ENCODE peak calls at places on chromosomes 2 and 18, in six cellular contexts. B, R, C, K, Q and T are unnamed samples. For H3K4me1, the result is how much of the 10 kb centered on the place peaks cover.

GRCh38 chr2:239714116-239714515 is 311.0 kb downstream of the NDUFA10 start:
- DNase-seq in B (no peak), R (peak), C (no peak), K (peak), Q (no peak), T (no peak)

GRCh38 chr2:186984481-186984880 is 135.5 kb upstream of the ZSWIM2 start:
- DNase-seq in B (no peak), R (no peak), C (no peak), K (no peak), Q (no peak), T (no peak)

GRCh38 chr2:105521616-105522015 is 122.8 kb upstream of the FHL2 start:
- DNase-seq in B (peak), R (no peak), C (no peak), K (no peak), Q (no peak), T (no peak)

GRCh38 chr18:64710105-64710861 is 561.4 kb upstream of the LINC00305 start:
- DNase-seq in B (no peak), R (no peak), C (no peak), K (no peak), Q (no peak), T (no peak)

GRCh38 chr2:148926291-148926961 is 51.4 kb downstream of the KIF5C start:
- DNase-seq in B (no peak), R (no peak), C (peak), K (peak), Q (peak), T (peak)

GRCh38 chr2:152647417-152648010 is 69.7 kb downstream of the PRPF40A start:
- DNase-seq in B (no peak), R (peak), C (no peak), K (peak), Q (no peak), T (peak)

GRCh38 chr2:151655663-151656398 is 78.4 kb downstream of the NEB start:
- DNase-seq in B (no peak), R (no peak), C (no peak), K (no peak), Q (no peak), T (no peak)

GRCh38 chr18:44627245-44627644 is 53.4 kb upstream of the SETBP1 start:
- DNase-seq in B (no peak), R (no peak), C (no peak), K (no peak), Q (no peak), T (no peak)

GRCh38 chr18:9025104-9025838 is 77.2 kb upstream of the NDUFV2 start:
- DNase-seq in B (no peak), R (no peak), C (no peak), K (no peak), Q (no peak), T (no peak)

GRCh38 chr18:44123743-44124142 is 556.9 kb upstream of the SETBP1 start:
- DNase-seq in B (no peak), R (no peak), C (no peak), K (no peak), Q (no peak), T (no peak)

GRCh38 chr2:23684540-23685176 is 242.3 kb downstream of the ATAD2B start:
- DNase-seq in B (no peak), R (no peak), C (no peak), K (no peak), Q (no peak), T (peak)

GRCh38 chr18:50950626-50951025 is 17.2 kb upstream of the ELAC1 start:
- DNase-seq in B (no peak), R (no peak), C (no peak), K (no peak), Q (no peak), T (no peak)

GRCh38 chr2:9243357-9243756 is 36.7 kb downstream of the ASAP2 start:
- DNase-seq in B (no peak), R (no peak), C (no peak), K (no peak), Q (no peak), T (no peak)

GRCh38 chr18:61889541-61889940 is 3.3 kb downstream of the RNF152 start:
- DNase-seq in B (no peak), R (no peak), C (no peak), K (no peak), Q (no peak), T (no peak)

GRCh38 chr2:28753043-28753683 is 1.5 kb downstream of the PPP1CB start:
- DNase-seq in B (no peak), R (peak), C (no peak), K (peak), Q (peak), T (peak)

GRCh38 chr18:62814114-62814759 is 98.9 kb downstream of the PHLPP1 start:
- DNase-seq in B (no peak), R (no peak), C (no peak), K (no peak), Q (no peak), T (no peak)

GRCh38 chr2:61889212-61889956 is 928 bp upstream of the CCT4 start:
- DNase-seq in B (no peak), R (no peak), C (no peak), K (no peak), Q (no peak), T (no peak)

GRCh38 chr2:219570924-219571310 is 422 bp downstream of the OBSL1 start:
- DNase-seq in B (no peak), R (no peak), C (no peak), K (peak), Q (no peak), T (peak)

GRCh38 chr2:106038598-106039375 is 155.3 kb downstream of the UXS1 start:
- DNase-seq in B (no peak), R (no peak), C (no peak), K (no peak), Q (no peak), T (no peak)

GRCh38 chr18:10822457-10822856 is 296.6 kb downstream of the NAPG start:
- DNase-seq in B (no peak), R (no peak), C (no peak), K (no peak), Q (no peak), T (no peak)

GRCh38 chr18:25279133-25279532 is 72.8 kb downstream of the ZNF521 start:
- DNase-seq in B (no peak), R (no peak), C (no peak), K (no peak), Q (no peak), T (no peak)

GRCh38 chr2:121386707-121387106 is 101.7 kb upstream of the TFCP2L1 start:
- DNase-seq in B (no peak), R (no peak), C (no peak), K (no peak), Q (no peak), T (no peak)

GRCh38 chr2:143720093-143720664 is 591.0 kb downstream of the ARHGAP15 start:
- DNase-seq in B (no peak), R (no peak), C (no peak), K (no peak), Q (no peak), T (no peak)

GRCh38 chr2:108612153-108612513 is 77.9 kb downstream of the LIMS1 start:
- DNase-seq in B (no peak), R (no peak), C (no peak), K (no peak), Q (no peak), T (no peak)

GRCh38 chr18:75496151-75496550 is 68.6 kb upstream of the SMIM21 start:
- DNase-seq in B (no peak), R (no peak), C (no peak), K (no peak), Q (no peak), T (no peak)

GRCh38 chr2:1493361-1494126 is 80.3 kb downstream of the TPO start:
- DNase-seq in B (no peak), R (no peak), C (no peak), K (peak), Q (no peak), T (no peak)

GRCh38 chr2:45134726-45135125 is 125.5 kb upstream of the SIX2 start:
- DNase-seq in B (no peak), R (no peak), C (no peak), K (no peak), Q (peak), T (no peak)

GRCh38 chr18:74613390-74613789 is 15.7 kb downstream of the ZNF407 start:
- DNase-seq in B (no peak), R (no peak), C (no peak), K (no peak), Q (peak), T (no peak)

GRCh38 chr2:232636788-232637420 is 3.5 kb downstream of the EFHD1 start:
- DNase-seq in B (no peak), R (no peak), C (no peak), K (no peak), Q (no peak), T (no peak)
- H3K27ac ChIP-seq in B (no peak), R (peak), C (no peak), K (no peak), Q (no peak), T (no peak)

GRCh38 chr2:235432741-235433520 is 60.9 kb upstream of the AGAP1 start:
- DNase-seq in B (no peak), R (no peak), C (no peak), K (no peak), Q (no peak), T (peak)
- H3K4me3 ChIP-seq in B (no peak), R (no peak), C (no peak), K (no peak), Q (no peak), T (no peak)

DNA sequence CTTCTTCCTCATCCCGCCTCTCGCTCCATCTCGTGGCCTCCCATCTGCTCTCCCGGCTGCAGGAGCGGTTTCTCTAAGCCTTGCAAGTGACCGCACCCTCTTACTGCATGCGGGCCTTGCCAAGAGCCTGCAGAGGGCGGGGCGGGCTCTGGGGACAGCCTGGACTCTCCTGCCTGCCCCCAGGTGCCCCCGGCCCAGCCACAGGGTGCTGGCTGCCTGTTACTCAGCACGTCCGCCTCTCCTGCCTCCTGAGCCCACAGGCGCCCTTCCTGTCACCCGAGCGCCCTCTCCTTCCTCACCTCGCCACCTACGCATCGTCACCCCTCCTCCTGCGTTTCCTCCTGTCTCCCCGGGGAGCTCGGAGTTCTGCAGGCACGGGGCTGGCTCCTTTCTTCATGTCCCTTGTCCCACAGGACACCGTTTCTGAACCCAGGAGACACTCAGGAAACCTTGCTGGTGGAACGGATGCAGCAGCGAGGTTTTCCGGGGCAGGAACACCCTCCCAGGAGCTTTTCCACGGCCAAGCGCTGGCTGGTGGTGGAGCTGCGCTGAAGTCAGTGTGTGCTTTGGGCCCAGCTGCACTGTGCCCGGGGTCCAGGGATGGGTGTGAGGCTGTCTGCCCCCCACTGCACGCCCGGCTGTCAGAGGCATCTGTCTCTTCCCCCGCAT is 28.5 kb downstream of the HPCAL1 start:
- DNase-seq in B (no peak), R (no peak), C (peak), K (peak), Q (no peak), T (peak)
- H3K4me1 ChIP-seq in B (under half), R (under half), C (half or more), K (half or more), Q (under half), T (under half)

DNA sequence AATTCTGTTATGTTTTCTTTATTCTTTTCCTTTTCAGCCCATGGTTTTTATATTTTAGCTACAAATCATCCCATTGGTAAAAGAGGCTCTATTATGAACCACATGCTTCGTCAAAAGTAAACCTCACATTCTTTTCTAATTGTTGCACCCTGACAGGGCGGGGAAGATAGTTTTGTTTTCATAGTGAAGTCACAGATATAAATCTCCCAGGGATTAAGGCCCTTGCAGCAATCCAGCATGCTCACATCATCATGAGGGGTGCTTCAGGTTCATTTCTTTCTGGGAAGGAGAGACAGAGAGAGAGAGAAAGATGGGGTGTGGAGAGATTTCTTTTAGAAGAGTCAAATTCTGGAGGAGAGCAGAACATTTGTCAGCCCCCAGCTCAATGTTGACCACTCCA is 124.5 kb upstream of the CDC42EP3 start:
- DNase-seq in B (no peak), R (no peak), C (no peak), K (no peak), Q (no peak), T (no peak)
- H3K27ac ChIP-seq in B (no peak), R (no peak), C (no peak), K (no peak), Q (no peak), T (no peak)

GRCh38 chr2:71506222-71506621 is 52.9 kb downstream of the DYSF start:
- DNase-seq in B (no peak), R (no peak), C (no peak), K (no peak), Q (no peak), T (no peak)
- H3K4me3 ChIP-seq in B (no peak), R (no peak), C (no peak), K (no peak), Q (no peak), T (no peak)